ENCODE peak calls at places on chromosome 20, in seven cellular contexts. H is kidney, Y is PC-3, W is H9, V is GM23248, D is fibroblast of lung, U is neural progenitor cell. R is an unnamed sample.

GRCh38 chr20:2692036-2692885 is at the start of gene EBF4:
- DNase-seq in H (peak), Y (no peak), W (peak), V (peak), D (peak), U (peak), R (peak)

GRCh38 chr20:44064501-44065400 is 122.2 kb downstream of the JPH2 start:
- DNase-seq in H (no peak), Y (no peak), W (no peak), V (no peak), D (no peak), U (no peak), R (peak)

GRCh38 chr20:11267131-11267761 is 593.4 kb upstream of the JAG1 start:
- DNase-seq in H (peak), Y (peak), W (peak), V (peak), D (peak), U (peak), R (peak)

GRCh38 chr20:8232332-8232731 is 100.3 kb downstream of the PLCB1 start:
- DNase-seq in H (no peak), Y (no peak), W (no peak), V (no peak), D (no peak), U (no peak), R (no peak)

GRCh38 chr20:44728835-44729342 is 13.7 kb downstream of the CCN5 start:
- DNase-seq in H (peak), Y (peak), W (peak), V (peak), D (peak), U (peak), R (peak)

GRCh38 chr20:46367967-46368901 is 38.2 kb downstream of the ELMO2 start:
- DNase-seq in H (no peak), Y (peak), W (no peak), V (no peak), D (no peak), U (no peak), R (no peak)

GRCh38 chr20:46388945-46389344 is 17.5 kb downstream of the ELMO2 start:
- DNase-seq in H (no peak), Y (no peak), W (no peak), V (no peak), D (no peak), U (no peak), R (no peak)

GRCh38 chr20:9154464-9155024 is 85.7 kb downstream of the PLCB4 start:
- DNase-seq in H (no peak), Y (no peak), W (no peak), V (no peak), D (no peak), U (no peak), R (no peak)

GRCh38 chr20:57106030-57106682 is 160.3 kb downstream of the BMP7 start:
- DNase-seq in H (no peak), Y (no peak), W (no peak), V (no peak), D (no peak), U (no peak), R (no peak)

GRCh38 chr20:16215056-16215455 is 358.2 kb downstream of the KIF16B start:
- DNase-seq in H (no peak), Y (no peak), W (no peak), V (no peak), D (no peak), U (peak), R (no peak)

GRCh38 chr20:21109144-21109543 is 3.0 kb upstream of the LINC00237 start:
- DNase-seq in H (no peak), Y (no peak), W (no peak), V (peak), D (no peak), U (no peak), R (no peak)

GRCh38 chr20:2631228-2631627 is 21.2 kb upstream of the NOP56 start:
- DNase-seq in H (no peak), Y (peak), W (no peak), V (peak), D (no peak), U (no peak), R (no peak)

GRCh38 chr20:34639755-34640222 is 37.1 kb downstream of the PIGU start:
- DNase-seq in H (no peak), Y (peak), W (no peak), V (no peak), D (no peak), U (no peak), R (peak)

GRCh38 chr20:33450867-33451266 is 7.3 kb upstream of the SNTA1 start:
- DNase-seq in H (no peak), Y (peak), W (no peak), V (peak), D (peak), U (no peak), R (no peak)

GRCh38 chr20:35490736-35491181 is 35.4 kb downstream of the CEP250 start:
- DNase-seq in H (no peak), Y (no peak), W (no peak), V (no peak), D (no peak), U (no peak), R (no peak)

GRCh38 chr20:57238089-57238488 is 28.4 kb downstream of the BMP7 start:
- DNase-seq in H (no peak), Y (no peak), W (no peak), V (no peak), D (no peak), U (no peak), R (no peak)

GRCh38 chr20:40607927-40608326 is 81.1 kb downstream of the MAFB start:
- DNase-seq in H (no peak), Y (no peak), W (no peak), V (no peak), D (no peak), U (no peak), R (no peak)

GRCh38 chr20:45032781-45033180 is 66.5 kb downstream of the STK4 start:
- DNase-seq in H (no peak), Y (no peak), W (no peak), V (peak), D (peak), U (no peak), R (no peak)

GRCh38 chr20:37392441-37393195 is 46.7 kb downstream of the SRC start:
- DNase-seq in H (peak), Y (peak), W (no peak), V (peak), D (no peak), U (peak), R (peak)

GRCh38 chr20:60095456-60095855 is 137.2 kb downstream of the CDH26 start:
- DNase-seq in H (no peak), Y (no peak), W (no peak), V (no peak), D (no peak), U (no peak), R (no peak)

GRCh38 chr20:33393609-33394008 is 7.7 kb downstream of the CDK5RAP1 start:
- DNase-seq in H (no peak), Y (no peak), W (no peak), V (peak), D (no peak), U (no peak), R (no peak)

GRCh38 chr20:22533823-22534751 is 50.3 kb downstream of the FOXA2 start:
- DNase-seq in H (no peak), Y (no peak), W (no peak), V (no peak), D (no peak), U (no peak), R (no peak)

GRCh38 chr20:59335401-59335800 is 35.0 kb downstream of the EDN3 start:
- DNase-seq in H (no peak), Y (no peak), W (no peak), V (no peak), D (no peak), U (no peak), R (no peak)

GRCh38 chr20:22453244-22454080 is 130.9 kb downstream of the FOXA2 start:
- DNase-seq in H (no peak), Y (peak), W (no peak), V (peak), D (no peak), U (peak), R (no peak)

GRCh38 chr20:12171927-12172581 is 254.4 kb downstream of the BTBD3 start:
- DNase-seq in H (no peak), Y (peak), W (no peak), V (peak), D (peak), U (no peak), R (no peak)

GRCh38 chr20:58567437-58567836 is 52.2 kb upstream of the APCDD1L start:
- DNase-seq in H (no peak), Y (no peak), W (no peak), V (no peak), D (no peak), U (no peak), R (no peak)

GRCh38 chr20:38723069-38723981 is 961 bp upstream of the SLC32A1 start:
- DNase-seq in H (no peak), Y (no peak), W (peak), V (peak), D (peak), U (peak), R (peak)

GRCh38 chr20:40192083-40192482 is 497.0 kb downstream of the MAFB start:
- DNase-seq in H (no peak), Y (no peak), W (no peak), V (peak), D (no peak), U (no peak), R (no peak)

GRCh38 chr20:12177657-12178293 is 260.1 kb downstream of the BTBD3 start:
- DNase-seq in H (no peak), Y (peak), W (no peak), V (no peak), D (no peak), U (no peak), R (no peak)

GRCh38 chr20:58921564-58921963 is 59.5 kb upstream of the NELFCD start:
- DNase-seq in H (no peak), Y (no peak), W (no peak), V (no peak), D (no peak), U (no peak), R (no peak)

GRCh38 chr20:17624070-17624469 is 54.2 kb downstream of the DSTN start:
- DNase-seq in H (peak), Y (no peak), W (no peak), V (no peak), D (no peak), U (no peak), R (no peak)

GRCh38 chr20:57211949-57212889 is 54.2 kb downstream of the BMP7 start:
- DNase-seq in H (peak), Y (peak), W (peak), V (peak), D (peak), U (peak), R (peak)

GRCh38 chr20:46520976-46521579 is 7.7 kb upstream of the ZNF334 start:
- DNase-seq in H (no peak), Y (peak), W (peak), V (peak), D (peak), U (peak), R (peak)

GRCh38 chr20:53738945-53739798 is 145.5 kb upstream of the ZNF217 start:
- DNase-seq in H (no peak), Y (peak), W (no peak), V (peak), D (peak), U (no peak), R (no peak)

GRCh38 chr20:45919536-45919933 is 7.6 kb upstream of the PLTP start:
- DNase-seq in H (peak), Y (no peak), W (no peak), V (no peak), D (peak), U (no peak), R (no peak)

GRCh38 chr20:47765715-47766594 is 19.3 kb downstream of the SULF2 start:
- DNase-seq in H (no peak), Y (no peak), W (peak), V (peak), D (peak), U (peak), R (peak)

DNA sequence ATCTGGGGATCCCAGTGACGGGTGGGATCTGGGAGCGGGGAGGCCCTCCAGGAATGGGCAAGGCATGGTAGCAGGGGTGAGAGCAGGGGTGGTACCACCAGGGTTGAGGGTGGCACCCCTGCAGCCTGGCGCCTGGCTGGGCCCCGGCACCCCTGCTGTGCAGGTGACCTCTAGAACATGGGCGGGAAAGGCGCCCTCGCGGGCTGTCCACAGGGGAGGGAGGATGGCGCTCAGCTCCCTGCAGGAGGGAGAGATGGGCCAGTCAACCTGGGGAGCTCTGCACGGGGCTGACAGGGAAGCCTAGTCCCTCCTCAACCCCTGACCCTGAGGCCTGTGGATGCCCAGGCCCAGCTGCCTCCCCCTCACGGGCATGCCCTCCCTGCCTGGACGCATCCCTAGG is 61.6 kb upstream of the SLCO4A1 start:
- DNase-seq in H (no peak), Y (no peak), W (no peak), V (no peak), D (no peak), U (no peak), R (no peak)
- H3K9ac ChIP-seq in H (no peak), Y (no peak), W (no peak), V (no peak), D (no peak), U (no peak), R (no peak)

GRCh38 chr20:49684335-49684997 is 29.2 kb downstream of the B4GALT5 start:
- DNase-seq in H (no peak), Y (no peak), W (no peak), V (no peak), D (no peak), U (no peak), R (no peak)
- H3K27ac ChIP-seq in H (peak), Y (no peak), W (no peak), V (peak), D (no peak), U (no peak), R (no peak)

GRCh38 chr20:62357681-62358080 is 9.4 kb downstream of the LAMA5 start:
- DNase-seq in H (peak), Y (no peak), W (no peak), V (no peak), D (no peak), U (no peak), R (peak)

GRCh38 chr20:62358171-62358719 is 8.9 kb downstream of the LAMA5 start:
- DNase-seq in H (peak), Y (peak), W (no peak), V (no peak), D (no peak), U (no peak), R (no peak)

GRCh38 chr20:62355527-62356142 is 11.5 kb downstream of the LAMA5 start:
- DNase-seq in H (peak), Y (peak), W (no peak), V (peak), D (peak), U (peak), R (peak)

GRCh38 chr20:62356143-62356947 is 10.8 kb downstream of the LAMA5 start:
- DNase-seq in H (peak), Y (no peak), W (no peak), V (no peak), D (no peak), U (no peak), R (peak)

GRCh38 chr20:62356948-62357667 is 10.0 kb downstream of the LAMA5 start:
- DNase-seq in H (peak), Y (peak), W (no peak), V (peak), D (peak), U (no peak), R (peak)
- H3K9ac ChIP-seq in H (peak), Y (peak), W (no peak), V (no peak), D (peak), U (peak), R (no peak)

GRCh38 chr20:32189123-32189410 is 18.5 kb downstream of the PLAGL2 start:
- DNase-seq in H (no peak), Y (no peak), W (no peak), V (no peak), D (no peak), U (no peak), R (no peak)
- H3K27ac ChIP-seq in H (no peak), Y (no peak), W (no peak), V (no peak), D (no peak), U (no peak), R (no peak)

GRCh38 chr20:62827323-62828050 is 10.6 kb downstream of the COL9A3 start:
- DNase-seq in H (peak), Y (no peak), W (no peak), V (no peak), D (no peak), U (no peak), R (peak)
- H3K9ac ChIP-seq in H (no peak), Y (no peak), W (no peak), V (no peak), D (no peak), U (no peak), R (no peak)

DNA sequence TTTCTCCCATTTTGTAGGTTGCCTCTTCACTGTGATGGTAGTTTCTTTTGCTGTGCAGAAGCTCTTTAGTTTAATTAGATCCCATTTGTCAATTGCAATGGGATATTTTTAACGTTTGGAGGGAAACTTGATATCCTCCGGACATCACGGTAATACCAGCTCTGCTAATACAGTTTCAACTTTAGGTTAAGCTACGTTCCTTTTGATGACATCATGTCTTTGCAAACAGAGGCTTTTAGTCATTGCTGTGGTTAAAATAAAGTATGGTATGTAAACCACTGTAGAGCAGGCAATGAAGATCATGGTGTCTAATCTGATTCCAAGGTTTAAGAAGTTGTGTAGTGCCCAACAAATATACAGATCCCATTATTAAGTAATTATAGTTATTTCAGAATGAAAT is 168.0 kb upstream of the CHD6 start:
- DNase-seq in H (no peak), Y (peak), W (no peak), V (peak), D (peak), U (no peak), R (no peak)
- H3K27ac ChIP-seq in H (no peak), Y (no peak), W (no peak), V (no peak), D (no peak), U (no peak), R (no peak)

GRCh38 chr20:5825136-5825719 is 75.0 kb downstream of the SHLD1 start:
- DNase-seq in H (no peak), Y (no peak), W (peak), V (no peak), D (no peak), U (peak), R (peak)

GRCh38 chr20:5827098-5827853 is 77.1 kb downstream of the SHLD1 start:
- DNase-seq in H (no peak), Y (no peak), W (no peak), V (no peak), D (no peak), U (no peak), R (no peak)

GRCh38 chr20:5831539-5832237 is 81.5 kb downstream of the SHLD1 start:
- DNase-seq in H (no peak), Y (no peak), W (no peak), V (no peak), D (no peak), U (no peak), R (no peak)

GRCh38 chr20:5829241-5829809 is 79.1 kb downstream of the SHLD1 start:
- DNase-seq in H (no peak), Y (no peak), W (no peak), V (no peak), D (no peak), U (no peak), R (no peak)

DNA sequence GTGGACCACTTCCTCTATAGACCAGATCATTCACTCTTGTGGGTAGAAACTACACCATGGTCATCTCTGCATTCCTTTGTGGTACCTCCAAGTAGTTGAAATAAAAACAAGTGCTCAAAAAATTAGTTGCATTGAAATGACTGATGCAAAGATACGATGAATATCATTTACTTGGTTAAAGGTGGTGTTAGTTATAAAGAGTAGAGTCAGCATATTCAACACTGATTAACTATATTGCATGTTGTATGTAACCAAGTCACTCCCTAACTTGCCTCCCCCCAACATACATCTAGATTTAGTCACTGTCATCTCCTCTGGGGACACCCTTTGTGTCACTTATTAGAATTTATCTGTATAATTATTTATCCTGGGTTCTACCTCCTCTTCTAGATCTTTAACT is 77.7 kb downstream of the SHLD1 start:
- DNase-seq in H (no peak), Y (no peak), W (no peak), V (no peak), D (no peak), U (no peak), R (no peak)
- H3K9ac ChIP-seq in H (no peak), Y (no peak), W (no peak), V (no peak), D (no peak), U (no peak), R (no peak)

DNA sequence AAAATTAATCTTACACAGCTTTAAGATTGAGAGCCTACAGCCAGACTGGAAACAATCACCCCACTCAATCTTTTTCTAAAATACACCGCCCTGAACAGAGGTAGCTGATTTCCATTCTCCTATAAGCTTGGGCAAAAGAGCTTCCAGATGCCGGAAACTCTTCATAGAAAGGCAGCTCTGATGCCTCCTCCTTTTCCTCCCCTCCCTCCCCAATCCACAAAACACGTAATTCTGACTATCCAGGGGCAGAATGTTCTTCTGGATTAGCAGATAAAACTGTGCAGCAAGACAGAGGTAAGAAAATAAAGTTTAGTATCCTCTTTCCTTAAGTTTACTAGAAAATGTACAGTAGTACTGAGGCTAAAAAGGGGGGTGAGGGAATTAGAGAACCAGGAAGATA is 15.8 kb downstream of the ADNP start:
- DNase-seq in H (no peak), Y (peak), W (no peak), V (peak), D (peak), U (no peak), R (no peak)
- H3K27ac ChIP-seq in H (no peak), Y (no peak), W (no peak), V (peak), D (peak), U (no peak), R (no peak)

DNA sequence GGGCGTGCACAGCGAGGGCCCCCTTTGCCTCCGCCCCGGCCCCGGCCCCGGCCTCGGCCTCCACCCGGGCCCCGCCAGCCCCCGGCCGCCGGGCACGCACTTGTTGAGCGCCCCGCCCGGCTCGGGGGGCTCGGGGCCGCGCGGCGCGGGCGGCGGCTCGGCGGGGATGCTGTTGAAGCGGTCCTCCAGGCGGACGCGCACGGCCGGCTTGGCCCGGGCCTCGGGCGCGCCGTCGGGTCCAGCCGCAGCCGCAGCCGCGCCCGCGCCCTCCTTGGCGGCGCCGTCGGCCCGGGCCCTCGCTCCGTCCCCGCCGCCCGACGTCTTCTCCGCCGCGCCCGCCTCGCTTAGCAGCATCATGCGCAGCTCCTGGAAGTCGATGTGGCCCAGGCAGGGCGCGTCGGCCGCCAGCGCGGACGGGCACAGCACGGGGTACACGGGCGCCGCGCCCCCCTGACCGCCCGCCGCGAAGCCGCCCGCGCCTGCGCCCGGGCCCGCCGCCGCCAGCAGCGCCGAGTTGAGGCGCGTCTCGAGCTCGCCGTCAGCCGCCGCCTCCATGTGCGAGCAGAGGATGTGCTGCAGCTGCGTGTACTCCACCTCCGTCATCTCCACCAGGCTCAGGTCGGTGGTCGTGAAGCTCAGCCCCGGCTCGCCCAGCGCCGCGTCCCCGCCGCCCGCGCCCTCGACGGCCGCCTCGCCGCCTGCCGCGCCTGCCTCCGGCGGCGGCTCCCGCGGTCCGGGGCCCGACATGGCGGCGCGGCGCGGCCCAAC is 514 bp downstream of the TCFL5 start:
- DNase-seq in H (peak), Y (no peak), W (peak), V (peak), D (peak), U (peak), R (peak)
- H3K9ac ChIP-seq in H (no peak), Y (peak), W (no peak), V (peak), D (peak), U (no peak), R (no peak)

R was measured in endodermal cell.